ENCODE peak calls at places on chromosomes 6 and 20, in nine cellular contexts. One of them, this sample, is unnamed.

GRCh38 chr6:141401168-141401567 is 731.6 kb upstream of the GJE1 start:
- DNase-seq in mucosa of descending colon: no peak
- DNase-seq in GM10248: no peak
- DNase-seq in astrocyte of the spinal cord: peak; percentile 18
- DNase-seq in lower leg skin: peak; percentile 45
- DNase-seq in nephron progenitor cell: no peak
- DNase-seq in choroid plexus epithelial cell: peak; percentile 14
- DNase-seq in progenitor cell of endocrine pancreas: no peak
- DNase-seq in tibial nerve: peak; percentile 41
- DNase-seq in this sample: no peak

GRCh38 chr6:18439581-18439980 is 52.4 kb downstream of the RNF144B start:
- DNase-seq in tibial nerve: no peak
- DNase-seq in lower leg skin: no peak
- DNase-seq in progenitor cell of endocrine pancreas: no peak
- DNase-seq in mucosa of descending colon: no peak
- DNase-seq in choroid plexus epithelial cell: peak; percentile 21
- DNase-seq in astrocyte of the spinal cord: no peak
- DNase-seq in GM10248: no peak
- DNase-seq in nephron progenitor cell: no peak
- DNase-seq in this sample: no peak

GRCh38 chr20:62193079-62194025 is 10.5 kb downstream of the MTG2 start:
- DNase-seq in astrocyte of the spinal cord: no peak
- DNase-seq in lower leg skin: no peak
- DNase-seq in nephron progenitor cell: no peak
- DNase-seq in tibial nerve: no peak
- DNase-seq in progenitor cell of endocrine pancreas: no peak
- DNase-seq in mucosa of descending colon: no peak
- DNase-seq in GM10248: no peak
- DNase-seq in choroid plexus epithelial cell: no peak
- DNase-seq in this sample: no peak

GRCh38 chr6:32853541-32854375 is at the start of the genes PSMB9 and TAP1:
- DNase-seq in mucosa of descending colon: peak; percentile 96
- DNase-seq in GM10248: peak; percentile 93
- DNase-seq in tibial nerve: peak; percentile 94
- DNase-seq in nephron progenitor cell: peak; percentile 85
- DNase-seq in lower leg skin: peak; percentile 95
- DNase-seq in progenitor cell of endocrine pancreas: peak; percentile 79
- DNase-seq in astrocyte of the spinal cord: peak; percentile 95
- DNase-seq in choroid plexus epithelial cell: peak; percentile 95
- DNase-seq in this sample: peak; percentile 97

GRCh38 chr6:121608270-121608669 is 172.8 kb downstream of the GJA1 start:
- DNase-seq in GM10248: no peak
- DNase-seq in mucosa of descending colon: no peak
- DNase-seq in lower leg skin: no peak
- DNase-seq in progenitor cell of endocrine pancreas: no peak
- DNase-seq in tibial nerve: no peak
- DNase-seq in astrocyte of the spinal cord: no peak
- DNase-seq in nephron progenitor cell: no peak
- DNase-seq in choroid plexus epithelial cell: peak; percentile 40
- DNase-seq in this sample: no peak

GRCh38 chr6:104956663-104957294 is at the start of gene LIN28B:
- DNase-seq in tibial nerve: no peak
- DNase-seq in lower leg skin: no peak
- DNase-seq in nephron progenitor cell: no peak
- DNase-seq in astrocyte of the spinal cord: no peak
- DNase-seq in choroid plexus epithelial cell: no peak
- DNase-seq in progenitor cell of endocrine pancreas: no peak
- DNase-seq in mucosa of descending colon: no peak
- DNase-seq in GM10248: no peak
- DNase-seq in this sample: no peak

GRCh38 chr20:49938173-49939163 is 2.3 kb downstream of the RNF114 start:
- DNase-seq in nephron progenitor cell: peak; percentile 14
- DNase-seq in choroid plexus epithelial cell: peak; percentile 88
- DNase-seq in tibial nerve: peak; percentile 57
- DNase-seq in GM10248: no peak
- DNase-seq in progenitor cell of endocrine pancreas: no peak
- DNase-seq in lower leg skin: peak; percentile 35
- DNase-seq in astrocyte of the spinal cord: peak; percentile 72
- DNase-seq in mucosa of descending colon: peak; percentile 46
- DNase-seq in this sample: peak; percentile 78

GRCh38 chr6:3031857-3032256 is 32.2 kb downstream of the NQO2 start:
- DNase-seq in mucosa of descending colon: no peak
- DNase-seq in tibial nerve: no peak
- DNase-seq in lower leg skin: no peak
- DNase-seq in choroid plexus epithelial cell: no peak
- DNase-seq in progenitor cell of endocrine pancreas: no peak
- DNase-seq in GM10248: no peak
- DNase-seq in astrocyte of the spinal cord: no peak
- DNase-seq in nephron progenitor cell: no peak
- DNase-seq in this sample: no peak

GRCh38 chr6:20202070-20202658 is 10.1 kb downstream of the MBOAT1 start:
- DNase-seq in choroid plexus epithelial cell: peak; percentile 77
- DNase-seq in mucosa of descending colon: no peak
- DNase-seq in astrocyte of the spinal cord: peak; percentile 38
- DNase-seq in GM10248: peak; percentile 75
- DNase-seq in progenitor cell of endocrine pancreas: no peak
- DNase-seq in tibial nerve: no peak
- DNase-seq in lower leg skin: no peak
- DNase-seq in nephron progenitor cell: no peak
- DNase-seq in this sample: no peak

GRCh38 chr6:146912730-146913680 is 291.2 kb upstream of the STXBP5 start:
- DNase-seq in tibial nerve: no peak
- DNase-seq in GM10248: no peak
- DNase-seq in mucosa of descending colon: no peak
- DNase-seq in choroid plexus epithelial cell: peak; percentile 55
- DNase-seq in progenitor cell of endocrine pancreas: no peak
- DNase-seq in astrocyte of the spinal cord: no peak
- DNase-seq in nephron progenitor cell: no peak
- DNase-seq in lower leg skin: no peak
- DNase-seq in this sample: no peak

GRCh38 chr6:156379946-156380707 is 397.1 kb upstream of the ARID1B start:
- DNase-seq in tibial nerve: no peak
- DNase-seq in progenitor cell of endocrine pancreas: no peak
- DNase-seq in GM10248: no peak
- DNase-seq in mucosa of descending colon: no peak
- DNase-seq in nephron progenitor cell: no peak
- DNase-seq in choroid plexus epithelial cell: peak; percentile 76
- DNase-seq in lower leg skin: no peak
- DNase-seq in astrocyte of the spinal cord: peak; percentile 72
- DNase-seq in this sample: no peak

GRCh38 chr6:156383059-156383458 is 394.1 kb upstream of the ARID1B start:
- DNase-seq in lower leg skin: no peak
- DNase-seq in mucosa of descending colon: no peak
- DNase-seq in progenitor cell of endocrine pancreas: no peak
- DNase-seq in astrocyte of the spinal cord: no peak
- DNase-seq in choroid plexus epithelial cell: no peak
- DNase-seq in GM10248: no peak
- DNase-seq in tibial nerve: no peak
- DNase-seq in nephron progenitor cell: no peak
- DNase-seq in this sample: no peak

GRCh38 chr6:156379392-156379910 is 397.7 kb upstream of the ARID1B start:
- DNase-seq in astrocyte of the spinal cord: peak; percentile 15
- DNase-seq in nephron progenitor cell: no peak
- DNase-seq in GM10248: no peak
- DNase-seq in tibial nerve: no peak
- DNase-seq in lower leg skin: no peak
- DNase-seq in choroid plexus epithelial cell: peak; percentile 41
- DNase-seq in progenitor cell of endocrine pancreas: no peak
- DNase-seq in mucosa of descending colon: no peak
- DNase-seq in this sample: no peak

GRCh38 chr6:156378853-156379252 is 398.3 kb upstream of the ARID1B start:
- DNase-seq in nephron progenitor cell: no peak
- DNase-seq in tibial nerve: no peak
- DNase-seq in astrocyte of the spinal cord: no peak
- DNase-seq in GM10248: no peak
- DNase-seq in progenitor cell of endocrine pancreas: no peak
- DNase-seq in lower leg skin: no peak
- DNase-seq in choroid plexus epithelial cell: no peak
- DNase-seq in mucosa of descending colon: no peak
- DNase-seq in this sample: no peak
- TF ChIP-seq CTCF in nephron progenitor cell: no peak
- TF ChIP-seq CTCF in tibial nerve: no peak
- TF ChIP-seq CTCF in astrocyte of the spinal cord: no peak
- TF ChIP-seq CTCF in GM10248: peak; percentile 11
- TF ChIP-seq CTCF in progenitor cell of endocrine pancreas: no peak
- TF ChIP-seq CTCF in lower leg skin: no peak
- TF ChIP-seq CTCF in choroid plexus epithelial cell: no peak
- TF ChIP-seq CTCF in mucosa of descending colon: no peak
- TF ChIP-seq CTCF in this sample: no peak

GRCh38 chr6:27608916-27609883 is 136.3 kb upstream of the ZNF184 start:
- DNase-seq in mucosa of descending colon: no peak
- DNase-seq in nephron progenitor cell: peak; percentile 33
- DNase-seq in tibial nerve: no peak
- DNase-seq in progenitor cell of endocrine pancreas: no peak
- DNase-seq in GM10248: peak; percentile 50
- DNase-seq in astrocyte of the spinal cord: peak; percentile 69
- DNase-seq in lower leg skin: no peak
- DNase-seq in choroid plexus epithelial cell: peak; percentile 87
- DNase-seq in this sample: no peak
- TF ChIP-seq CTCF in mucosa of descending colon: no peak
- TF ChIP-seq CTCF in nephron progenitor cell: peak; percentile 77
- TF ChIP-seq CTCF in tibial nerve: no peak
- TF ChIP-seq CTCF in progenitor cell of endocrine pancreas: peak; percentile 75
- TF ChIP-seq CTCF in GM10248: peak; percentile 80
- TF ChIP-seq CTCF in astrocyte of the spinal cord: peak; percentile 81
- TF ChIP-seq CTCF in lower leg skin: no peak
- TF ChIP-seq CTCF in choroid plexus epithelial cell: peak; percentile 91
- TF ChIP-seq CTCF in this sample: no peak

DNA sequence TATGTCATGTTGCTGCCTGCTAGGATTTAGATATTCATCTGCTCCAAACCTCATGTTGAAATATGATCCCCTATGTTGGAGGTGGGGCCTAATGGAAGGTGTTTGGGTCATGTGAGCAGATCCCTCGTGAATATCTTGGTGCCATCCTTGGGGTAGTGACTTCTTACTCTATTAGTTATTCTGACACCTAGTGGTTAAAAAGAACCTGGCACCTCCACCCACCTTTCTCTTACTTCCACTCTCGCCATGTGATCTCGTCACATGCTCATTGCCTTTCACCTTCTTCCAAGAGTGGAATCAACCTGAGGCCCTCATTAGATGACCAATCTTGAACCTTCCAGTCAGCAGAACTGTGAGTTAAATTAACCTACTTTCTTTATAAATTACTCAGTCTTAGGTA is 549.4 kb upstream of the SYNCRIP start:
- DNase-seq in astrocyte of the spinal cord: no peak
- DNase-seq in GM10248: no peak
- DNase-seq in tibial nerve: no peak
- DNase-seq in progenitor cell of endocrine pancreas: no peak
- DNase-seq in lower leg skin: no peak
- DNase-seq in nephron progenitor cell: no peak
- DNase-seq in choroid plexus epithelial cell: peak; percentile 6
- DNase-seq in mucosa of descending colon: no peak
- DNase-seq in this sample: no peak
- TF ChIP-seq CTCF in astrocyte of the spinal cord: no peak
- TF ChIP-seq CTCF in GM10248: no peak
- TF ChIP-seq CTCF in tibial nerve: no peak
- TF ChIP-seq CTCF in progenitor cell of endocrine pancreas: peak; percentile 39
- TF ChIP-seq CTCF in lower leg skin: no peak
- TF ChIP-seq CTCF in nephron progenitor cell: peak; percentile 28
- TF ChIP-seq CTCF in choroid plexus epithelial cell: peak; percentile 16
- TF ChIP-seq CTCF in mucosa of descending colon: peak; percentile 16
- TF ChIP-seq CTCF in this sample: no peak

DNA sequence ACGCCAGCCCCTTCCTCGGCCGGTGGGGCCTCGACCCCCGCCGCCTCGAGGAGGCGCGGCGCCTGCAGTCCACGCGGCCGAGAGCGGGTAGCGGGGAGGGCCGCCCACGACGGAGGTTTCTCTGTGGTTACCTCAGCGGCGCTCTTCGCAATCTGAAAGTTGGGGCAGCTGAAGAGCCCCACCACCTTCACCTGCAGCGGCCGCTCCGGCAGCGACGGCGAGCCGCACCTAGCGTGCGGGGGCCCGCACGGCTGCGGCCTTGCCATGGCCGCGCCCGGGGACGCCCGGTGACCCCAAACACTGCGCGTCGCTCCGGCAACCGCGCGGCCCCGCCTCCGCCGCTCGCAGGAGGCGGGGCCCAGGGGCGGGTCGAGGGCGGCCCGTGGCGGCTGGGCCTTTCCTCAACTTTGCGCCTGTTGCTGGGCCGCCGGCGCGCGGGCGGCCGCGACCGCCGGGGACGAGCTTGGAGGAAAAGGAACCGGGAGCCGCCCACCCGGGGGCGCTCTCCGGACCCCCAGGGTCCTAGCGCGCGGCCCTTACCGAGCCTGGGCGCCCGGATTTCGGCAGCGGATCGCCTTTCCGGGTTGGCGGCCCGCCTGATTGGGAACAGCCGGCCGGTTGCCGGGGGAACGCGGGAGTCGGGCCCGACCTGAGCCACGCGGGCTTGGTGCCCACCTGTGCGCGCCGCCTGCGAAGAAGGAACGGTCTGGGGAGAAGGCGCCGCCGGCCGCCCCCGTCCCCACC is at the start of the genes PPIL6 and SMPD2:
- DNase-seq in nephron progenitor cell: peak; percentile 92
- DNase-seq in tibial nerve: peak; percentile 76
- DNase-seq in lower leg skin: peak; percentile 83
- DNase-seq in progenitor cell of endocrine pancreas: peak; percentile 86
- DNase-seq in mucosa of descending colon: peak; percentile 92
- DNase-seq in astrocyte of the spinal cord: peak; percentile 94
- DNase-seq in GM10248: peak; percentile 95
- DNase-seq in choroid plexus epithelial cell: peak; percentile 91
- DNase-seq in this sample: peak; percentile 90
- TF ChIP-seq CTCF in nephron progenitor cell: no peak
- TF ChIP-seq CTCF in tibial nerve: peak; percentile 48
- TF ChIP-seq CTCF in lower leg skin: no peak
- TF ChIP-seq CTCF in progenitor cell of endocrine pancreas: peak; percentile 48
- TF ChIP-seq CTCF in mucosa of descending colon: no peak
- TF ChIP-seq CTCF in astrocyte of the spinal cord: peak; percentile 22
- TF ChIP-seq CTCF in GM10248: peak; percentile 15
- TF ChIP-seq CTCF in choroid plexus epithelial cell: peak; percentile 18
- TF ChIP-seq CTCF in this sample: peak; percentile 28

GRCh38 chr20:1118336-1119127 is at the start of gene PSMF1:
- DNase-seq in nephron progenitor cell: peak; percentile 94
- DNase-seq in progenitor cell of endocrine pancreas: peak; percentile 92
- DNase-seq in GM10248: peak; percentile 95
- DNase-seq in astrocyte of the spinal cord: peak; percentile 90
- DNase-seq in choroid plexus epithelial cell: peak; percentile 92
- DNase-seq in mucosa of descending colon: peak; percentile 98
- DNase-seq in tibial nerve: peak; percentile 82
- DNase-seq in lower leg skin: peak; percentile 93
- DNase-seq in this sample: peak; percentile 96
- TF ChIP-seq CTCF in nephron progenitor cell: no peak
- TF ChIP-seq CTCF in progenitor cell of endocrine pancreas: no peak
- TF ChIP-seq CTCF in GM10248: no peak
- TF ChIP-seq CTCF in astrocyte of the spinal cord: no peak
- TF ChIP-seq CTCF in choroid plexus epithelial cell: peak; percentile 6
- TF ChIP-seq CTCF in mucosa of descending colon: peak; percentile 19
- TF ChIP-seq CTCF in tibial nerve: peak; percentile 45
- TF ChIP-seq CTCF in lower leg skin: no peak
- TF ChIP-seq CTCF in this sample: peak; percentile 14

DNA sequence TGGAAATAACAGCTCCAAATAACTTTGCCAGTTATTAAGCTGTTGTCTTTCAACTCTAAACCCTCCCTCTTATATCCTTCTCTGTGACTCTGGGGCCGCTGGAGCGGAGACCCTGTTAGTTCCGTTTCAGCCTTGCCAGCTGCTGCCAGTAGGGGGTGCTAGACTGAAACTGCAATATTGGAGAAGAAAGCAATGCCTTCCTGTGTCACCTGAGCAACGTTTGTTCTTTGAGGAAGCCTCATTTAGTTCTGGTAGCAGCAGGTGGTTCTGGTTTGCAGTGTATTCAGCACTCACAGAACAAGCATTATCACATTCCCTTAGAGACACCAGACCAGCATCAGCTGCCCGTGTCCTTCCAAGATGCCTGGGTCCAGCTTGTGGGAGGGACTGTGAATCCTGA is 22.9 kb upstream of the JAG1 start:
- DNase-seq in GM10248: peak; percentile 23
- DNase-seq in progenitor cell of endocrine pancreas: no peak
- DNase-seq in lower leg skin: no peak
- DNase-seq in choroid plexus epithelial cell: no peak
- DNase-seq in nephron progenitor cell: peak; percentile 19
- DNase-seq in astrocyte of the spinal cord: no peak
- DNase-seq in mucosa of descending colon: no peak
- DNase-seq in tibial nerve: no peak
- DNase-seq in this sample: no peak
- TF ChIP-seq CTCF in GM10248: peak; percentile 51
- TF ChIP-seq CTCF in progenitor cell of endocrine pancreas: peak; percentile 51
- TF ChIP-seq CTCF in lower leg skin: no peak
- TF ChIP-seq CTCF in choroid plexus epithelial cell: peak; percentile 68
- TF ChIP-seq CTCF in nephron progenitor cell: peak; percentile 47
- TF ChIP-seq CTCF in astrocyte of the spinal cord: peak; percentile 66
- TF ChIP-seq CTCF in mucosa of descending colon: no peak
- TF ChIP-seq CTCF in tibial nerve: no peak
- TF ChIP-seq CTCF in this sample: no peak

This sample was measured in suprapubic skin.